ENCODE peak calls at places on chromosomes 16 and 17, in nine cellular contexts. Z is H9, G is body of pancreas, L is pancreas, F is substantia nigra, K is progenitor cell of endocrine pancreas, P is NCI-H446, V is activated T-helper 1 cell treated with Interleukin-2 at 50 U/mL for 16 hours, Y is NCI-H1092 treated with DMSO at 0.1 percent for 48 hours. C is an unnamed sample.

GRCh38 chr16:88368994-88369393 is 13.8 kb upstream of the ZNF469 start:
- DNase-seq in K (no peak), V (no peak), L (no peak), F (no peak), Z (no peak), G (no peak), P (no peak), Y (no peak), C (no peak)

GRCh38 chr16:28231763-28232162 is 20.0 kb upstream of the XPO6 start:
- DNase-seq in V (no peak), G (no peak), L (no peak), P (no peak), Z (no peak), F (no peak), Y (no peak), K (no peak), C (no peak)

GRCh38 chr17:65198653-65199382 is 61.6 kb downstream of the RGS9 start:
- DNase-seq in G (no peak), K (no peak), Y (peak), V (no peak), Z (no peak), L (no peak), P (no peak), F (no peak), C (no peak)

GRCh38 chr16:66933776-66934137 is 445 bp downstream of the CIAO2B start:
- DNase-seq in Y (no peak), F (no peak), P (no peak), L (no peak), Z (no peak), G (no peak), V (no peak), K (no peak), C (no peak)

GRCh38 chr16:59964232-59964924 is 1230.3 kb upstream of the GOT2 start:
- DNase-seq in V (no peak), G (no peak), K (no peak), F (no peak), L (no peak), Y (no peak), Z (no peak), P (no peak), C (no peak)

GRCh38 chr16:58628845-58629680 is 563 bp downstream of the CNOT1 start:
- DNase-seq in Z (peak), K (peak), Y (peak), P (no peak), L (peak), G (peak), V (peak), F (peak), C (peak)

GRCh38 chr16:4679156-4679853 is 14.1 kb upstream of the NUDT16L1 start:
- DNase-seq in K (no peak), Y (peak), P (no peak), F (no peak), L (no peak), G (peak), V (no peak), Z (no peak), C (no peak)

GRCh38 chr17:31696184-31696602 is 162.9 kb downstream of the COPRS start:
- DNase-seq in Z (peak), Y (no peak), G (peak), P (peak), K (peak), V (no peak), F (peak), L (peak), C (peak)

GRCh38 chr17:17740627-17741237 is 59.5 kb downstream of the RAI1 start:
- DNase-seq in F (no peak), L (no peak), K (no peak), G (no peak), P (no peak), Z (peak), V (peak), Y (no peak), C (peak)

GRCh38 chr17:72761893-72762622 is 330.4 kb downstream of the SLC39A11 start:
- DNase-seq in L (no peak), V (no peak), P (no peak), Y (no peak), Z (no peak), K (no peak), G (no peak), F (no peak), C (no peak)

GRCh38 chr17:72474243-72474642 is 353.4 kb downstream of the SOX9 start:
- DNase-seq in V (no peak), K (no peak), F (no peak), L (no peak), G (no peak), Y (no peak), Z (no peak), P (no peak), C (no peak)

GRCh38 chr16:67874147-67874771 is 1.4 kb downstream of the EDC4 start:
- DNase-seq in G (no peak), F (no peak), Z (no peak), P (no peak), Y (no peak), K (no peak), L (no peak), V (no peak), C (no peak)

GRCh38 chr17:79630821-79631639 is 20.2 kb upstream of the RBFOX3 start:
- DNase-seq in L (no peak), Y (no peak), V (no peak), Z (peak), K (peak), G (no peak), F (no peak), P (no peak), C (peak)

GRCh38 chr16:50154369-50154947 is 1.4 kb downstream of the TENT4B start:
- DNase-seq in F (no peak), Z (no peak), V (no peak), G (no peak), K (no peak), Y (no peak), L (peak), P (no peak), C (no peak)

GRCh38 chr16:8655184-8655717 is 19.2 kb upstream of the ABAT start:
- DNase-seq in Z (peak), P (no peak), G (peak), L (peak), Y (no peak), F (no peak), V (no peak), K (no peak), C (no peak)

GRCh38 chr16:49851468-49851787 is 4.5 kb downstream of the ZNF423 start:
- DNase-seq in Z (no peak), F (no peak), Y (no peak), P (no peak), L (no peak), K (no peak), G (no peak), V (no peak), C (no peak)

GRCh38 chr17:81021531-81022370 is 13.2 kb upstream of the BAIAP2 start:
- DNase-seq in Z (no peak), V (no peak), Y (peak), F (no peak), K (no peak), P (no peak), L (no peak), G (no peak), C (no peak)

GRCh38 chr17:40909755-40910154 is 24.7 kb upstream of the KRT20 start:
- DNase-seq in V (no peak), Z (no peak), L (no peak), Y (no peak), P (no peak), F (no peak), K (no peak), G (no peak), C (no peak)

GRCh38 chr17:17151962-17152361 is 54.2 kb downstream of the PLD6 start:
- DNase-seq in F (peak), K (no peak), Y (no peak), G (peak), Z (no peak), V (no peak), L (peak), P (peak), C (no peak)

GRCh38 chr16:86531193-86531550 is 20.8 kb downstream of the FOXF1 start:
- DNase-seq in P (no peak), Z (no peak), V (no peak), K (no peak), F (peak), G (peak), L (no peak), Y (no peak), C (no peak)

GRCh38 chr17:6592193-6592592 is 35.8 kb upstream of the PITPNM3 start:
- DNase-seq in P (no peak), K (no peak), L (no peak), F (no peak), Y (no peak), G (no peak), Z (no peak), V (no peak), C (no peak)

GRCh38 chr16:88978608-88979346 is 1.8 kb upstream of the CBFA2T3 start:
- DNase-seq in Z (no peak), P (no peak), V (no peak), G (no peak), K (no peak), L (no peak), F (no peak), Y (no peak), C (no peak)

GRCh38 chr17:2266045-2266864 is 37.3 kb downstream of the SMG6 start:
- DNase-seq in F (no peak), L (no peak), K (no peak), P (no peak), G (peak), Z (no peak), Y (no peak), V (peak), C (no peak)

GRCh38 chr16:81487301-81487720 is 42.7 kb downstream of the CMIP start:
- DNase-seq in V (no peak), L (no peak), Z (no peak), G (no peak), F (no peak), Y (no peak), K (no peak), P (no peak), C (no peak)